ENCODE peak calls at places on chromosome 2, in five cellular contexts. U, K, B, G and E are unnamed samples.

GRCh38 chr2:226608393-226608955 is 191.1 kb downstream of the IRS1 start:
- DNase-seq in U (no peak), B (no peak), K (no peak), G (no peak), E (no peak)

GRCh38 chr2:127055786-127056076 is 51.2 kb downstream of the BIN1 start:
- DNase-seq in B (no peak), G (no peak), K (no peak), U (no peak), E (no peak)

GRCh38 chr2:28620801-28621171 is 124.9 kb downstream of the PLB1 start:
- DNase-seq in U (no peak), B (no peak), G (no peak), K (no peak), E (no peak)

GRCh38 chr2:61632276-61633169 is 94.4 kb upstream of the XPO1 start:
- DNase-seq in K (no peak), B (no peak), U (no peak), G (no peak), E (no peak)

GRCh38 chr2:226215902-226216503 is 583.6 kb downstream of the IRS1 start:
- DNase-seq in U (peak), G (no peak), B (peak), K (peak), E (peak)

GRCh38 chr2:106126295-106126694 is 67.8 kb downstream of the UXS1 start:
- DNase-seq in U (no peak), G (no peak), K (no peak), B (no peak), E (no peak)

GRCh38 chr2:53567073-53567472 is 200.5 kb upstream of the CHAC2 start:
- DNase-seq in K (no peak), U (no peak), B (no peak), G (no peak), E (no peak)

GRCh38 chr2:208265371-208265806 is 666 bp upstream of the PIKFYVE start:
- DNase-seq in K (no peak), B (peak), G (peak), U (peak), E (peak)

GRCh38 chr2:54348672-54349071 is 92.6 kb upstream of the TSPYL6 start:
- DNase-seq in U (no peak), G (no peak), B (no peak), K (no peak), E (no peak)

GRCh38 chr2:240459401-240460242 is 24.2 kb downstream of the GPC1 start:
- DNase-seq in K (no peak), U (no peak), B (no peak), G (no peak), E (no peak)

GRCh38 chr2:185583058-185583816 is 155.4 kb upstream of the FSIP2 start:
- DNase-seq in K (no peak), G (peak), U (no peak), B (peak), E (no peak)

GRCh38 chr2:175766880-175767279 is 235.2 kb downstream of the LNPK start:
- DNase-seq in K (no peak), B (peak), U (no peak), G (no peak), E (no peak)

GRCh38 chr2:199228887-199229819 is 228.6 kb downstream of the SATB2 start:
- DNase-seq in U (no peak), G (no peak), K (peak), B (peak), E (no peak)

GRCh38 chr2:157789161-157789720 is 86.9 kb downstream of the ACVR1 start:
- DNase-seq in B (no peak), U (no peak), G (no peak), K (no peak), E (no peak)

GRCh38 chr2:102778260-102778659 is 16.4 kb downstream of the TMEM182 start:
- DNase-seq in K (no peak), U (no peak), G (no peak), B (no peak), E (no peak)

GRCh38 chr2:44579136-44579836 is 217.5 kb downstream of the CAMKMT start:
- DNase-seq in B (peak), K (no peak), G (no peak), U (no peak), E (no peak)

GRCh38 chr2:77185052-77185451 is 337.1 kb downstream of the LRRTM4 start:
- DNase-seq in B (no peak), K (no peak), G (no peak), U (no peak), E (no peak)

GRCh38 chr2:10481666-10482157 is 33.6 kb upstream of the ODC1 start:
- DNase-seq in U (no peak), K (no peak), B (no peak), G (no peak), E (no peak)

GRCh38 chr2:237642030-237642700 is 14.8 kb downstream of the LRRFIP1 start:
- DNase-seq in B (no peak), U (no peak), K (no peak), G (no peak), E (no peak)

GRCh38 chr2:51813245-51813644 is 781.3 kb upstream of the NRXN1 start:
- DNase-seq in U (no peak), K (no peak), G (no peak), B (peak), E (no peak)

GRCh38 chr2:38254796-38255195 is 122.3 kb downstream of the ATL2 start:
- DNase-seq in B (no peak), K (no peak), G (no peak), U (no peak), E (no peak)

GRCh38 chr2:151357359-151357758 is at the start of gene TNFAIP6:
- DNase-seq in B (peak), G (peak), U (no peak), K (no peak), E (no peak)

GRCh38 chr2:190572251-190572650 is 37.7 kb upstream of the NEMP2 start:
- DNase-seq in B (no peak), U (no peak), K (no peak), G (no peak), E (no peak)

GRCh38 chr2:216519154-216519762 is 20.6 kb downstream of the RPL37A start:
- DNase-seq in K (peak), G (peak), B (peak), U (peak), E (peak)

GRCh38 chr2:31404302-31404701 is 10.2 kb downstream of the XDH start:
- DNase-seq in K (no peak), U (no peak), B (no peak), G (no peak), E (no peak)

GRCh38 chr2:19078709-19079108 is 279.7 kb downstream of the OSR1 start:
- DNase-seq in B (no peak), G (no peak), K (no peak), U (no peak), E (no peak)

GRCh38 chr2:234691226-234691600 is 194.3 kb upstream of the ARL4C start:
- DNase-seq in U (no peak), G (no peak), B (peak), K (no peak), E (no peak)

GRCh38 chr2:150878347-150878746 is 383.3 kb downstream of the RBM43 start:
- DNase-seq in U (no peak), B (peak), G (no peak), K (no peak), E (no peak)

GRCh38 chr2:98782570-98782969 is 51.6 kb upstream of the MGAT4A start:
- DNase-seq in K (no peak), U (no peak), G (no peak), B (no peak), E (no peak)

GRCh38 chr2:240458900-240459391 is 23.5 kb downstream of the GPC1 start:
- DNase-seq in B (no peak), K (no peak), U (no peak), G (no peak), E (no peak)

GRCh38 chr2:38260469-38260868 is 116.6 kb downstream of the ATL2 start:
- DNase-seq in G (no peak), B (no peak), U (peak), K (no peak), E (no peak)

GRCh38 chr2:11133238-11133935 is 21.9 kb upstream of the SLC66A3 start:
- DNase-seq in G (no peak), B (no peak), U (no peak), K (no peak), E (peak)

GRCh38 chr2:174878537-174879147 is 114.4 kb upstream of the CHRNA1 start:
- DNase-seq in G (no peak), K (no peak), U (no peak), B (peak), E (peak)

GRCh38 chr2:38010995-38011394 is 65.0 kb downstream of the CYP1B1 start:
- DNase-seq in B (no peak), K (no peak), U (no peak), G (no peak), E (no peak)

GRCh38 chr2:53827398-53828175 is 32.2 kb downstream of the GPR75 start:
- DNase-seq in B (no peak), G (no peak), K (no peak), U (no peak), E (no peak)

GRCh38 chr2:202237787-202238233 is 587 bp downstream of the SUMO1 start:
- DNase-seq in B (peak), U (peak), K (peak), G (peak), E (peak)